ENCODE peak calls at places on chromosomes 4 and X, in five cellular contexts. U is SK-N-MC, N is stomach, O is suprapubic skin, R is SK-N-SH. P is an unnamed sample.

GRCh38 chrX:123797543-123798447 is 62.1 kb upstream of the XIAP start:
- DNase-seq in O (no peak), U (no peak), N (no peak), R (no peak), P (no peak)

GRCh38 chrX:116198810-116199209 is 28.3 kb downstream of the AGTR2 start:
- DNase-seq in R (no peak), U (no peak), O (no peak), N (no peak), P (no peak)

GRCh38 chrX:155235891-155236290 is 19.6 kb downstream of the VBP1 start:
- DNase-seq in U (no peak), R (no peak), N (no peak), O (no peak), P (peak; percentile 12)

GRCh38 chrX:150365953-150366911 is 3.1 kb downstream of the MAMLD1 start:
- DNase-seq in N (no peak), R (no peak), U (no peak), O (peak; percentile 80), P (no peak)

GRCh38 chr4:55444822-55445221 is 49.1 kb downstream of the TMEM165 start:
- DNase-seq in U (no peak), O (no peak), N (no peak), R (no peak), P (no peak)

GRCh38 chr4:156983366-156983765 is 11.8 kb upstream of the PDGFC start:
- DNase-seq in O (no peak), U (no peak), R (no peak), N (no peak), P (no peak)

GRCh38 chrX:136112286-136112685 is 35.0 kb upstream of the FHL1 start:
- DNase-seq in R (no peak), N (no peak), U (no peak), O (no peak), P (no peak)

GRCh38 chrX:68868316-68868715 is 39.5 kb downstream of the EFNB1 start:
- DNase-seq in U (no peak), N (no peak), R (no peak), O (no peak), P (no peak)

GRCh38 chr4:107069049-107069448 is 32.9 kb upstream of the DKK2 start:
- DNase-seq in R (no peak), O (no peak), N (no peak), U (no peak), P (no peak)

GRCh38 chr4:159229164-159229563 is 126.3 kb downstream of the RAPGEF2 start:
- DNase-seq in O (no peak), U (no peak), N (no peak), R (no peak), P (no peak)

GRCh38 chr4:1413687-1414479 is 7.6 kb upstream of the NKX1-1 start:
- DNase-seq in N (peak; percentile 8), U (no peak), R (peak; percentile 34), O (no peak), P (no peak)

GRCh38 chr4:128310266-128310697 is 22.7 kb upstream of the PGRMC2 start:
- DNase-seq in R (peak; percentile 65), U (no peak), O (no peak), N (no peak), P (no peak)

GRCh38 chr4:73919691-73920090 is 50.5 kb downstream of the CXCL1 start:
- DNase-seq in U (no peak), O (no peak), N (no peak), R (no peak), P (no peak)

GRCh38 chrX:101260435-101260834 is 30.7 kb downstream of the TAF7L start:
- DNase-seq in O (no peak), R (no peak), U (no peak), N (no peak), P (no peak)

GRCh38 chrX:43002526-43003203 is 224.7 kb upstream of the PPP1R2C start:
- DNase-seq in N (no peak), U (no peak), O (no peak), R (no peak), P (no peak)

GRCh38 chr4:179465131-179465797 is 2023.0 kb upstream of the AGA start:
- DNase-seq in R (no peak), O (no peak), N (no peak), U (peak; percentile 50), P (no peak)

GRCh38 chrX:110004210-110004609 is 1.3 kb downstream of the TMEM164 start:
- DNase-seq in O (no peak), R (no peak), N (peak; percentile 73), U (no peak), P (no peak)

GRCh38 chr4:1775731-1776500 is 17.2 kb upstream of the FGFR3 start:
- DNase-seq in U (no peak), N (no peak), O (no peak), R (peak; percentile 75), P (no peak)

GRCh38 chrX:87516716-87517115 is 886 bp upstream of the KLHL4 start:
- DNase-seq in N (no peak), U (no peak), R (no peak), O (no peak), P (no peak)

GRCh38 chrX:37701588-37701987 is 16.0 kb downstream of the XK start:
- DNase-seq in U (no peak), R (no peak), O (no peak), N (no peak), P (no peak)

GRCh38 chrX:41903544-41903943 is 19.8 kb downstream of the CASK start:
- DNase-seq in O (no peak), U (no peak), N (no peak), R (no peak), P (no peak)

GRCh38 chrX:103517246-103517645 is 2.0 kb downstream of the RAB40A start:
- DNase-seq in R (no peak), N (no peak), O (no peak), U (no peak), P (no peak)

GRCh38 chrX:31449975-31450374 is 378.1 kb upstream of the FTHL17 start:
- DNase-seq in O (no peak), N (no peak), R (no peak), U (no peak), P (no peak)

GRCh38 chrX:40544343-40545250 is 36.2 kb upstream of the ATP6AP2 start:
- DNase-seq in N (no peak), R (peak; percentile 50), U (no peak), O (no peak), P (no peak)

GRCh38 chr4:123298798-123299197 is 97.8 kb upstream of the SPRY1 start:
- DNase-seq in O (no peak), N (no peak), R (no peak), U (no peak), P (no peak)

GRCh38 chr4:16496501-16496900 is 270.2 kb upstream of the TAPT1 start:
- DNase-seq in R (no peak), N (no peak), O (no peak), U (no peak), P (no peak)

GRCh38 chrX:154046262-154046771 is 26.6 kb upstream of the IRAK1 start:
- DNase-seq in U (peak; percentile 26), O (no peak), R (no peak), N (no peak), P (no peak)

GRCh38 chr4:128560754-128561495 is 248.6 kb upstream of the JADE1 start:
- DNase-seq in R (no peak), U (no peak), N (no peak), O (no peak), P (no peak)

GRCh38 chr4:147550626-147551250 is 66.5 kb upstream of the TMEM184C start:
- DNase-seq in R (no peak), N (no peak), U (no peak), O (no peak), P (no peak)

GRCh38 chr4:184666670-184667069 is 17.1 kb downstream of the PRIMPOL start:
- DNase-seq in U (no peak), R (no peak), N (peak; percentile 40), O (no peak), P (no peak)
- H3K27ac ChIP-seq in U (no peak overlapping the region), R (no peak overlapping the region), N (peak overlapping the region; percentile 75), O (no peak overlapping the region), P (no peak overlapping the region)

GRCh38 chr4:83830138-83830537 is 294.2 kb downstream of the GPAT3 start:
- DNase-seq in N (no peak), R (no peak), O (no peak), U (no peak), P (no peak)

GRCh38 chr4:83828601-83829000 is 292.7 kb downstream of the GPAT3 start:
- DNase-seq in O (no peak), U (no peak), N (no peak), R (no peak), P (no peak)

GRCh38 chr4:83833920-83834319 is 298.0 kb downstream of the GPAT3 start:
- DNase-seq in O (no peak), R (no peak), N (no peak), U (no peak), P (no peak)

DNA sequence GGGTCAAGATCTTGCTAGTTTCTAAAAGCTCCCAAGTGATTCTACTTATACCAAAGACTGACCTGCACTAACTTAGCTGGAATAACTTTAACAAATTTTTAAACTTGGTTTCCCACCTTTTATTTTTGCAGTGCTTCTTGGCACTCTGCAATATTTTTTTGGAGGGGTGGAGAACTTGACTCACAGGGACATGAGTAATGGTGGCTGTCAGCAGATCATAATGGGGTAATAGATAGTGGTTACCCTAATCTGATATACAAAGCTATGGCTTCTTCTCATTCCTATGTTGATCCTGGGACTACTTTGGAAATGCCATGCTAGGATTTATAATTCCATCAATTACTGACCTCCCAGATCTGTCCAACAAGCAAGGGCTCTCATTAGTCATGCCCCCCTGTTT is 295.7 kb downstream of the GPAT3 start:
- DNase-seq in R (no peak), U (no peak), O (no peak), N (no peak), P (no peak)
- TF ChIP-seq POLR2AphosphoS5 in R (no peak), U (no peak), O (no peak), N (no peak), P (no peak)

GRCh38 chr4:151169223-151169622 is 69.8 kb downstream of the RPS3A start:
- DNase-seq in R (peak; percentile 90), N (peak; percentile 31), U (peak; percentile 73), O (peak; percentile 79), P (no peak)
- H3K27ac ChIP-seq in R (peak overlapping the region; percentile 95), N (peak overlapping the region; percentile 67), U (peak overlapping the region; percentile 65), O (no peak overlapping the region), P (no peak overlapping the region)

DNA sequence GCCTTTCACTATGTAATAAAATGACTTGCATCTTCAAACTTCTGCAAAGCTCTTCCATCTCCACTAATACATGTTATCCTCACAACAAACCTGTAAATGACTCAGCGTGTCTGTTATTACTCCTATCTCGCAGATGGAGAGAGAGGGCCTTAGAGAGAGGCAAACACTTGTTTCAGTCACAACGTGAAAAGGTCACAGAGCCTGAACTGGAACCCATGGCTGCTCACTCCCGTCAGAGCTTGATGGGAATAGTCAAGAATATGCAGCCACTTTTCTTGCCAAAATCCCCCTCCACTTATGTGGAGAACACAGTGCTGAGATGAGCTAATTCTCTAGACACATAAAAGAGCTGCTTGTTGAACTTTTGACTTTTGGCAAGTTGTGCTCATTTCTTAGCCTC is 69.0 kb downstream of the SYNPO2 start:
- DNase-seq in N (no peak), O (no peak), U (no peak), R (no peak), P (no peak)
- TF ChIP-seq POLR2AphosphoS5 in N (no peak), O (no peak), U (no peak), R (no peak), P (no peak)

DNA sequence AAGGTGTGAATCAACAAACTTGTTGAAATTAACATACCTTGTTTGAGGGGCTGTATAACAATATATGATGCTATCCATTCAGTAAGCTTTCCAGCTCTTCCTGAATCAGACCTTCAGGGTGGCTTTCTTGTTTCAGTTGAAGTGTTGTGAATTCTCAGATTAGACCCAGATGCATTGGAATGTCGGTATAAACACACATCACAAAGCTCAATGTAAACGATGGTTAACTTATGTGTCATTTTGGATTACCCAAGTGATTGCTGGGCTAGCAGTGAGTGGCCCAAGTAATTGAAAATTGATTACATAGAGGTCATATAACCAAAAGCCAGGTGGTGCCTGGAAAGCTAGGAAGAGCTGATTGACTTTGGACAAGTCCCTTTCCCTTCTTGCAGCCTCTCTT is 115.0 kb downstream of the SHROOM4 start:
- DNase-seq in U (no peak), N (no peak), R (no peak), O (no peak), P (no peak)
- H3K27ac ChIP-seq in U (no peak overlapping the region), N (no peak overlapping the region), R (no peak overlapping the region), O (no peak overlapping the region), P (no peak overlapping the region)